ENCODE peak calls at places on chromosomes 13 and 19, in eight cellular contexts. S is nephron progenitor cell; V is right cardiac atrium; D is cardiac fibroblast; T is smooth muscle cell of the brain vasculature; R is naive thymus-derived CD8-positive, alpha-beta T cell; X is CD8-positive, alpha-beta T cell; B is activated CD4-positive, alpha-beta T cell treated with anti-CD3 and anti-CD28 coated beads, Interleukin-2, amount 50 U/mL, for 48 hours. U is an unnamed sample.

GRCh38 chr19:16025108-16026101 is 50.9 kb upstream of the TPM4 start:
- DNase-seq in B (no peak), V (no peak), S (no peak), R (no peak), T (no peak), X (no peak), D (peak; percentile 85), U (no peak)

GRCh38 chr19:6364353-6364752 is 3.0 kb downstream of the CLPP start:
- DNase-seq in S (no peak), X (no peak), V (no peak), T (no peak), D (no peak), R (no peak), B (no peak), U (no peak)

GRCh38 chr13:102141625-102142472 is 260.0 kb downstream of the FGF14 start:
- DNase-seq in B (no peak), D (peak; percentile 56), R (no peak), S (no peak), T (no peak), V (no peak), X (no peak), U (no peak)

GRCh38 chr19:8421484-8422461 is 8.7 kb downstream of the MARCHF2 start:
- DNase-seq in D (no peak), S (no peak), B (no peak), V (no peak), R (no peak), X (no peak), T (no peak), U (no peak)

GRCh38 chr13:98273824-98274786 is 97.0 kb upstream of the RNF113B start:
- DNase-seq in V (no peak), X (no peak), S (peak; percentile 40), D (no peak), T (no peak), B (no peak), R (no peak), U (no peak)

GRCh38 chr13:22173605-22174004 is 502.7 kb downstream of the FGF9 start:
- DNase-seq in S (no peak), D (peak; percentile 16), R (no peak), V (no peak), T (peak; percentile 50), B (no peak), X (no peak), U (no peak)

GRCh38 chr13:41137951-41138350 is 5.3 kb upstream of the KBTBD6 start:
- DNase-seq in B (no peak), T (no peak), S (no peak), V (no peak), X (no peak), D (peak; percentile 43), R (no peak), U (no peak)

GRCh38 chr13:20160346-20161274 is at the start of gene GJA3:
- DNase-seq in R (peak; percentile 74), S (peak; percentile 82), B (peak; percentile 57), D (peak; percentile 34), T (no peak), X (peak; percentile 64), V (peak; percentile 43), U (no peak)

GRCh38 chr13:68319384-68319783 is 1089.2 kb upstream of the PCDH9 start:
- DNase-seq in T (no peak), X (no peak), S (no peak), R (no peak), V (no peak), D (no peak), B (no peak), U (no peak)